ENCODE peak calls at places on chromosomes 7 and 10, in six cellular contexts. One of them, this sample, is unnamed.

GRCh38 chr10:77531441-77532001 is 106.1 kb downstream of the KCNMA1 start:
- DNase-seq in heart left ventricle: peak
- DNase-seq in uterus: no peak
- DNase-seq in mammary epithelial cell: peak
- DNase-seq in thoracic aorta: peak
- DNase-seq in cardiac fibroblast: peak
- DNase-seq in this sample: peak

GRCh38 chr7:22670422-22670815 is 56.6 kb upstream of the IL6 start:
- DNase-seq in heart left ventricle: no peak
- DNase-seq in uterus: no peak
- DNase-seq in mammary epithelial cell: no peak
- DNase-seq in thoracic aorta: no peak
- DNase-seq in cardiac fibroblast: no peak
- DNase-seq in this sample: no peak

GRCh38 chr10:44068716-44069482 is 316.0 kb downstream of the CXCL12 start:
- DNase-seq in heart left ventricle: peak
- DNase-seq in uterus: no peak
- DNase-seq in mammary epithelial cell: no peak
- DNase-seq in thoracic aorta: no peak
- DNase-seq in cardiac fibroblast: peak
- DNase-seq in this sample: peak

GRCh38 chr10:119778776-119779445 is 53.1 kb downstream of the INPP5F start:
- DNase-seq in heart left ventricle: no peak
- DNase-seq in uterus: no peak
- DNase-seq in mammary epithelial cell: peak
- DNase-seq in thoracic aorta: no peak
- DNase-seq in cardiac fibroblast: no peak
- DNase-seq in this sample: no peak

GRCh38 chr7:46651561-46652088 is 730.6 kb upstream of the IGFBP3 start:
- DNase-seq in heart left ventricle: no peak
- DNase-seq in uterus: no peak
- DNase-seq in mammary epithelial cell: peak
- DNase-seq in thoracic aorta: no peak
- DNase-seq in cardiac fibroblast: no peak
- DNase-seq in this sample: no peak

GRCh38 chr7:151518105-151518780 is 1.5 kb downstream of the RHEB start:
- DNase-seq in heart left ventricle: peak
- DNase-seq in uterus: peak
- DNase-seq in mammary epithelial cell: peak
- DNase-seq in thoracic aorta: no peak
- DNase-seq in cardiac fibroblast: peak
- DNase-seq in this sample: peak

GRCh38 chr10:117680611-117681010 is 138.1 kb downstream of the EMX2 start:
- DNase-seq in heart left ventricle: no peak
- DNase-seq in uterus: no peak
- DNase-seq in mammary epithelial cell: no peak
- DNase-seq in thoracic aorta: no peak
- DNase-seq in cardiac fibroblast: no peak
- DNase-seq in this sample: no peak

GRCh38 chr10:6988654-6989053 is 408.6 kb upstream of the PRKCQ start:
- DNase-seq in heart left ventricle: no peak
- DNase-seq in uterus: no peak
- DNase-seq in mammary epithelial cell: no peak
- DNase-seq in thoracic aorta: no peak
- DNase-seq in cardiac fibroblast: no peak
- DNase-seq in this sample: no peak

GRCh38 chr7:35705932-35706461 is 11.1 kb upstream of the HERPUD2 start:
- DNase-seq in heart left ventricle: no peak
- DNase-seq in uterus: no peak
- DNase-seq in mammary epithelial cell: no peak
- DNase-seq in thoracic aorta: no peak
- DNase-seq in cardiac fibroblast: peak
- DNase-seq in this sample: peak

GRCh38 chr7:20561466-20561865 is 54.0 kb upstream of the ABCB5 start:
- DNase-seq in heart left ventricle: no peak
- DNase-seq in uterus: no peak
- DNase-seq in mammary epithelial cell: peak
- DNase-seq in thoracic aorta: no peak
- DNase-seq in cardiac fibroblast: peak
- DNase-seq in this sample: peak

GRCh38 chr10:92418891-92419290 is 127.9 kb downstream of the MARCHF5 start:
- DNase-seq in heart left ventricle: no peak
- DNase-seq in uterus: no peak
- DNase-seq in mammary epithelial cell: no peak
- DNase-seq in thoracic aorta: no peak
- DNase-seq in cardiac fibroblast: no peak
- DNase-seq in this sample: no peak

GRCh38 chr10:99872367-99873162 is 90.1 kb downstream of the ABCC2 start:
- DNase-seq in heart left ventricle: no peak
- DNase-seq in uterus: no peak
- DNase-seq in mammary epithelial cell: peak
- DNase-seq in thoracic aorta: no peak
- DNase-seq in cardiac fibroblast: peak
- DNase-seq in this sample: peak

GRCh38 chr10:86959737-86960002 is 1.3 kb downstream of the SNCG start:
- DNase-seq in heart left ventricle: no peak
- DNase-seq in uterus: no peak
- DNase-seq in mammary epithelial cell: no peak
- DNase-seq in thoracic aorta: no peak
- DNase-seq in cardiac fibroblast: no peak
- DNase-seq in this sample: no peak

GRCh38 chr7:82699773-82700186 is 256.2 kb upstream of the CACNA2D1 start:
- DNase-seq in heart left ventricle: no peak
- DNase-seq in uterus: no peak
- DNase-seq in mammary epithelial cell: peak
- DNase-seq in thoracic aorta: no peak
- DNase-seq in cardiac fibroblast: no peak
- DNase-seq in this sample: peak

GRCh38 chr7:16422100-16422430 is 727 bp upstream of the CRPPA start:
- DNase-seq in heart left ventricle: no peak
- DNase-seq in uterus: no peak
- DNase-seq in mammary epithelial cell: no peak
- DNase-seq in thoracic aorta: no peak
- DNase-seq in cardiac fibroblast: peak
- DNase-seq in this sample: peak

GRCh38 chr7:157676456-157677255 is 339.9 kb downstream of the DNAJB6 start:
- DNase-seq in heart left ventricle: no peak
- DNase-seq in uterus: no peak
- DNase-seq in mammary epithelial cell: no peak
- DNase-seq in thoracic aorta: no peak
- DNase-seq in cardiac fibroblast: no peak
- DNase-seq in this sample: no peak

GRCh38 chr7:128919241-128919640 is 8.7 kb upstream of the KCP start:
- DNase-seq in heart left ventricle: no peak
- DNase-seq in uterus: no peak
- DNase-seq in mammary epithelial cell: no peak
- DNase-seq in thoracic aorta: no peak
- DNase-seq in cardiac fibroblast: no peak
- DNase-seq in this sample: no peak

GRCh38 chr10:116710021-116710420 is 32.3 kb downstream of the HSPA12A start:
- DNase-seq in heart left ventricle: no peak
- DNase-seq in uterus: no peak
- DNase-seq in mammary epithelial cell: no peak
- DNase-seq in thoracic aorta: no peak
- DNase-seq in cardiac fibroblast: no peak
- DNase-seq in this sample: no peak

GRCh38 chr10:47278152-47278473 is 21.9 kb upstream of the GDF10 start:
- DNase-seq in heart left ventricle: no peak
- DNase-seq in uterus: no peak
- DNase-seq in mammary epithelial cell: no peak
- DNase-seq in thoracic aorta: no peak
- DNase-seq in cardiac fibroblast: no peak
- DNase-seq in this sample: no peak

GRCh38 chr10:121900443-121901174 is 27.2 kb downstream of the ATE1 start:
- DNase-seq in heart left ventricle: no peak
- DNase-seq in uterus: peak
- DNase-seq in mammary epithelial cell: peak
- DNase-seq in thoracic aorta: no peak
- DNase-seq in cardiac fibroblast: peak
- DNase-seq in this sample: peak
- TF ChIP-seq CTCF in heart left ventricle: peak
- TF ChIP-seq CTCF in uterus: peak
- TF ChIP-seq CTCF in mammary epithelial cell: peak
- TF ChIP-seq CTCF in thoracic aorta: peak
- TF ChIP-seq CTCF in cardiac fibroblast: peak
- TF ChIP-seq CTCF in this sample: peak

GRCh38 chr7:105999256-105999655 is 36.2 kb downstream of the CDHR3 start:
- DNase-seq in heart left ventricle: no peak
- DNase-seq in uterus: no peak
- DNase-seq in mammary epithelial cell: no peak
- DNase-seq in thoracic aorta: no peak
- DNase-seq in cardiac fibroblast: no peak
- DNase-seq in this sample: no peak

GRCh38 chr7:106001196-106001595 is 38.1 kb downstream of the CDHR3 start:
- DNase-seq in heart left ventricle: no peak
- DNase-seq in uterus: no peak
- DNase-seq in mammary epithelial cell: no peak
- DNase-seq in thoracic aorta: no peak
- DNase-seq in cardiac fibroblast: no peak
- DNase-seq in this sample: no peak

GRCh38 chr7:105992888-105993287 is 29.8 kb downstream of the CDHR3 start:
- DNase-seq in heart left ventricle: no peak
- DNase-seq in uterus: no peak
- DNase-seq in mammary epithelial cell: no peak
- DNase-seq in thoracic aorta: no peak
- DNase-seq in cardiac fibroblast: no peak
- DNase-seq in this sample: no peak

GRCh38 chr7:105996860-105997737 is 34.0 kb downstream of the CDHR3 start:
- DNase-seq in heart left ventricle: no peak
- DNase-seq in uterus: no peak
- DNase-seq in mammary epithelial cell: no peak
- DNase-seq in thoracic aorta: no peak
- DNase-seq in cardiac fibroblast: no peak
- DNase-seq in this sample: no peak
- H3K4me3 ChIP-seq in heart left ventricle: no peak
- H3K4me3 ChIP-seq in uterus: no peak
- H3K4me3 ChIP-seq in mammary epithelial cell: no peak
- H3K4me3 ChIP-seq in thoracic aorta: no peak
- H3K4me3 ChIP-seq in cardiac fibroblast: no peak
- H3K4me3 ChIP-seq in this sample: no peak

DNA sequence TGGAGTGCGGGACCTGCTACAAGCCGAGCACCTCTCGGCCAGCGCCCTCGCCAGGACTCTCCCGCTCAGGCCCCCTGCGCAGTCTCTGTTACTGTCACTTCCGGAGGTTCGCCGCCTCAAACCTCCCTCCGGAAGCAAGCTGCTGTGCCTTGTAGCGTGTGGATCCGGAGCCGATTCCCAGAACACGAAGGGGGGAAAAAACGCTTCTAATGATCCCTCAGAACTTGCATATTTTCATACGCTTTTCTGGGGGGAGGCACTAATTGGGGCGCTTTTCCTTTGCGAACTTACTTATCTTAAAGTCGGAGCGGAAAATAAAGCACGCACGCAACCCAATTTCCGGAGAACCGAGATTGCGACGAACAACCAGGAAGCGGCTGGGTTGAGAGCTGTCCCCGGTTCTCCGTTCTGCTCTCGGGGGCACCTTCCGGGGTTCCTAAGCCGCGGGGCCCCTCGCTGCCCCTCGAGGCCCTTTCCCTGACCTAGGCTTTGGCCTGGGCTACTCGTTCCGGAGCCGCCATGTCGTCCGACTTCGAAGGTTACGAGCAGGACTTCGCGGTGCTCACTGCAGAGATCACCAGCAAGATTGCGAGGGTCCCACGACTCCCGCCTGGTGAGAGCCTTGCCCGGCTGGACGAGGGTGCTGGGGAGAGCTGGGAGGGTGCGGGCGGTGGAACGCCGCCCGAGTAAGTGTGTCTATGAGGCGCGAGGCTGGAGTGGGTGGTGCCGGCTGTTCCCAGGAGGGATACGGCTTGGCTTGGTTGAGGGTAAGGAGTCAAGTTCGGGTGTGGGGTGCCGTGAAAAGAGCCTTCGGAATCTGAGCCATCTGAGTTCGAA is at the start of the genes VTI1A and ZDHHC6:
- DNase-seq in heart left ventricle: peak
- DNase-seq in uterus: peak
- DNase-seq in mammary epithelial cell: peak
- DNase-seq in thoracic aorta: peak
- DNase-seq in cardiac fibroblast: peak
- DNase-seq in this sample: peak
- TF ChIP-seq CTCF in heart left ventricle: peak
- TF ChIP-seq CTCF in uterus: peak
- TF ChIP-seq CTCF in mammary epithelial cell: no peak
- TF ChIP-seq CTCF in thoracic aorta: no peak
- TF ChIP-seq CTCF in cardiac fibroblast: peak
- TF ChIP-seq CTCF in this sample: peak

GRCh38 chr7:1027285-1028043 is 16.9 kb upstream of the GPR146 start:
- DNase-seq in heart left ventricle: no peak
- DNase-seq in uterus: no peak
- DNase-seq in mammary epithelial cell: no peak
- DNase-seq in thoracic aorta: no peak
- DNase-seq in cardiac fibroblast: peak
- DNase-seq in this sample: peak

GRCh38 chr7:1026721-1027151 is 17.6 kb upstream of the GPR146 start:
- DNase-seq in heart left ventricle: no peak
- DNase-seq in uterus: no peak
- DNase-seq in mammary epithelial cell: no peak
- DNase-seq in thoracic aorta: no peak
- DNase-seq in cardiac fibroblast: no peak
- DNase-seq in this sample: no peak

GRCh38 chr7:1024331-1024761 is 20.0 kb upstream of the GPR146 start:
- DNase-seq in heart left ventricle: no peak
- DNase-seq in uterus: no peak
- DNase-seq in mammary epithelial cell: no peak
- DNase-seq in thoracic aorta: no peak
- DNase-seq in cardiac fibroblast: no peak
- DNase-seq in this sample: no peak

GRCh38 chr7:1024876-1025746 is 19.2 kb upstream of the GPR146 start:
- DNase-seq in heart left ventricle: no peak
- DNase-seq in uterus: no peak
- DNase-seq in mammary epithelial cell: no peak
- DNase-seq in thoracic aorta: no peak
- DNase-seq in cardiac fibroblast: no peak
- DNase-seq in this sample: no peak

GRCh38 chr7:1025747-1026581 is 18.4 kb upstream of the GPR146 start:
- DNase-seq in heart left ventricle: no peak
- DNase-seq in uterus: no peak
- DNase-seq in mammary epithelial cell: no peak
- DNase-seq in thoracic aorta: no peak
- DNase-seq in cardiac fibroblast: no peak
- DNase-seq in this sample: no peak
- H3K4me3 ChIP-seq in heart left ventricle: no peak
- H3K4me3 ChIP-seq in uterus: no peak
- H3K4me3 ChIP-seq in mammary epithelial cell: no peak
- H3K4me3 ChIP-seq in thoracic aorta: no peak
- H3K4me3 ChIP-seq in cardiac fibroblast: no peak
- H3K4me3 ChIP-seq in this sample: no peak

DNA sequence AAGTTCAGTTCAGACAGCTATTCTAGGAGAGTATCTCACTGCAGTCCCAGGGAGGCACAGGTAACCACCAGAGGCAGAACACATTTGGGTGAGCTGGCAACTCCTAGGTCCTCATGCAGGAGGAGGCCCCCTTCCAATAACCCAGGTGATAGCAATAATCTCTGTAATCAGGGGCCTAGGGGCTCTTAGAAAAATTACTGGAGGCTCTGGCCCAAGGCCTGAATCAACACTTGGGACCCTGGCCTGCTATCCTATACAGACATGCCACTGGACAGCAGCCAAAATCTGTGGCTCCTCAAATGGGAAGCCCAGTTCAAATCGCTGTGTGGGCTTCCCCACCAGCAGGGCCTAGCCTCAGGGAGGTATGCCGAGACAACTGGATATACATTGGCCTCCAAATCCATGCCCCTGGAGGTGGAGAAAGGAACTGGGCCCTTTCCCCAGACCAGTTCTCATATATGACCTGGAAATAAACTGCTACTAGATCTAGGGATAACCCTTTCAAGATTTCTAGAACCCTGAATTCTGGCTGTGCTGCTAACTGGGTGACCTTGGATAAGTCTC is 1.6 kb downstream of the AVPI1 start:
- DNase-seq in heart left ventricle: no peak
- DNase-seq in uterus: no peak
- DNase-seq in mammary epithelial cell: peak
- DNase-seq in thoracic aorta: no peak
- DNase-seq in cardiac fibroblast: peak
- DNase-seq in this sample: peak
- TF ChIP-seq CTCF in heart left ventricle: no peak
- TF ChIP-seq CTCF in uterus: no peak
- TF ChIP-seq CTCF in mammary epithelial cell: peak
- TF ChIP-seq CTCF in thoracic aorta: peak
- TF ChIP-seq CTCF in cardiac fibroblast: peak
- TF ChIP-seq CTCF in this sample: peak